ENCODE peak calls at places on chromosomes 6 and 20, in seven cellular contexts. One of them, this sample, is unnamed.
A peak's percentile ranks its signal among the peaks of the same experiment; 100 is the strongest.

GRCh38 chr6:125924169-125924568 is 32.4 kb upstream of the HINT3 start:
- DNase-seq in CD4-positive, alpha-beta T cell: no peak
- DNase-seq in cardiac muscle cell: no peak
- DNase-seq in pancreas: no peak
- DNase-seq in AG08395: no peak
- DNase-seq in stimulated activated CD4-positive, alpha-beta T cell treated with anti-CD3 and anti-CD28 coated beads, TNF-alpha, amount 100 ng/mL, for 1 hour: no peak
- DNase-seq in GM20000: no peak
- DNase-seq in this sample: no peak

GRCh38 chr6:72651967-72652956 is 30.4 kb downstream of the KCNQ5 start:
- DNase-seq in pancreas: no peak
- DNase-seq in CD4-positive, alpha-beta T cell: no peak
- DNase-seq in cardiac muscle cell: peak; percentile 17
- DNase-seq in AG08395: no peak
- DNase-seq in stimulated activated CD4-positive, alpha-beta T cell treated with anti-CD3 and anti-CD28 coated beads, TNF-alpha, amount 100 ng/mL, for 1 hour: no peak
- DNase-seq in GM20000: no peak
- DNase-seq in this sample: no peak

GRCh38 chr20:58268936-58269619 is 40.4 kb upstream of the RAB22A start:
- DNase-seq in pancreas: no peak
- DNase-seq in GM20000: no peak
- DNase-seq in cardiac muscle cell: no peak
- DNase-seq in AG08395: no peak
- DNase-seq in CD4-positive, alpha-beta T cell: no peak
- DNase-seq in stimulated activated CD4-positive, alpha-beta T cell treated with anti-CD3 and anti-CD28 coated beads, TNF-alpha, amount 100 ng/mL, for 1 hour: no peak
- DNase-seq in this sample: no peak

GRCh38 chr20:51587145-51587544 is 44.6 kb upstream of the NFATC2 start:
- DNase-seq in pancreas: no peak
- DNase-seq in GM20000: no peak
- DNase-seq in AG08395: no peak
- DNase-seq in cardiac muscle cell: no peak
- DNase-seq in stimulated activated CD4-positive, alpha-beta T cell treated with anti-CD3 and anti-CD28 coated beads, TNF-alpha, amount 100 ng/mL, for 1 hour: no peak
- DNase-seq in CD4-positive, alpha-beta T cell: no peak
- DNase-seq in this sample: no peak

GRCh38 chr20:24892522-24892921 is 56.5 kb upstream of the CST7 start:
- DNase-seq in cardiac muscle cell: no peak
- DNase-seq in AG08395: no peak
- DNase-seq in CD4-positive, alpha-beta T cell: no peak
- DNase-seq in GM20000: no peak
- DNase-seq in pancreas: no peak
- DNase-seq in stimulated activated CD4-positive, alpha-beta T cell treated with anti-CD3 and anti-CD28 coated beads, TNF-alpha, amount 100 ng/mL, for 1 hour: no peak
- DNase-seq in this sample: no peak

GRCh38 chr6:97958143-97958542 is 675.1 kb upstream of the MMS22L start:
- DNase-seq in GM20000: no peak
- DNase-seq in stimulated activated CD4-positive, alpha-beta T cell treated with anti-CD3 and anti-CD28 coated beads, TNF-alpha, amount 100 ng/mL, for 1 hour: no peak
- DNase-seq in pancreas: no peak
- DNase-seq in cardiac muscle cell: no peak
- DNase-seq in CD4-positive, alpha-beta T cell: no peak
- DNase-seq in AG08395: no peak
- DNase-seq in this sample: peak; percentile 5

GRCh38 chr6:89630488-89630887 is 8.1 kb downstream of the LYRM2 start:
- DNase-seq in pancreas: no peak
- DNase-seq in stimulated activated CD4-positive, alpha-beta T cell treated with anti-CD3 and anti-CD28 coated beads, TNF-alpha, amount 100 ng/mL, for 1 hour: no peak
- DNase-seq in GM20000: no peak
- DNase-seq in cardiac muscle cell: no peak
- DNase-seq in AG08395: no peak
- DNase-seq in CD4-positive, alpha-beta T cell: no peak
- DNase-seq in this sample: no peak

GRCh38 chr20:11056414-11056813 is 382.6 kb upstream of the JAG1 start:
- DNase-seq in AG08395: no peak
- DNase-seq in CD4-positive, alpha-beta T cell: no peak
- DNase-seq in pancreas: no peak
- DNase-seq in GM20000: no peak
- DNase-seq in cardiac muscle cell: no peak
- DNase-seq in stimulated activated CD4-positive, alpha-beta T cell treated with anti-CD3 and anti-CD28 coated beads, TNF-alpha, amount 100 ng/mL, for 1 hour: no peak
- DNase-seq in this sample: no peak

GRCh38 chr20:768426-768978 is at the start of gene SLC52A3:
- DNase-seq in AG08395: no peak
- DNase-seq in GM20000: no peak
- DNase-seq in stimulated activated CD4-positive, alpha-beta T cell treated with anti-CD3 and anti-CD28 coated beads, TNF-alpha, amount 100 ng/mL, for 1 hour: no peak
- DNase-seq in pancreas: no peak
- DNase-seq in cardiac muscle cell: peak; percentile 36
- DNase-seq in CD4-positive, alpha-beta T cell: no peak
- DNase-seq in this sample: peak; percentile 27

GRCh38 chr6:11537229-11538048 is at the start of gene TMEM170B:
- DNase-seq in pancreas: peak; percentile 99
- DNase-seq in AG08395: peak; percentile 96
- DNase-seq in CD4-positive, alpha-beta T cell: peak; percentile 95
- DNase-seq in stimulated activated CD4-positive, alpha-beta T cell treated with anti-CD3 and anti-CD28 coated beads, TNF-alpha, amount 100 ng/mL, for 1 hour: peak; percentile 88
- DNase-seq in cardiac muscle cell: peak; percentile 96
- DNase-seq in GM20000: peak; percentile 99
- DNase-seq in this sample: peak; percentile 88

GRCh38 chr6:27441001-27441400 is 31.9 kb downstream of the ZNF184 start:
- DNase-seq in AG08395: no peak
- DNase-seq in CD4-positive, alpha-beta T cell: no peak
- DNase-seq in pancreas: no peak
- DNase-seq in stimulated activated CD4-positive, alpha-beta T cell treated with anti-CD3 and anti-CD28 coated beads, TNF-alpha, amount 100 ng/mL, for 1 hour: no peak
- DNase-seq in cardiac muscle cell: no peak
- DNase-seq in GM20000: no peak
- DNase-seq in this sample: no peak

GRCh38 chr6:75551367-75551952 is 50.2 kb upstream of the SENP6 start:
- DNase-seq in GM20000: peak; percentile 11
- DNase-seq in pancreas: no peak
- DNase-seq in AG08395: no peak
- DNase-seq in CD4-positive, alpha-beta T cell: no peak
- DNase-seq in cardiac muscle cell: no peak
- DNase-seq in stimulated activated CD4-positive, alpha-beta T cell treated with anti-CD3 and anti-CD28 coated beads, TNF-alpha, amount 100 ng/mL, for 1 hour: no peak
- DNase-seq in this sample: no peak

GRCh38 chr20:57009775-57010174 is 256.7 kb downstream of the BMP7 start:
- DNase-seq in GM20000: no peak
- DNase-seq in pancreas: no peak
- DNase-seq in cardiac muscle cell: no peak
- DNase-seq in CD4-positive, alpha-beta T cell: no peak
- DNase-seq in stimulated activated CD4-positive, alpha-beta T cell treated with anti-CD3 and anti-CD28 coated beads, TNF-alpha, amount 100 ng/mL, for 1 hour: no peak
- DNase-seq in AG08395: no peak
- DNase-seq in this sample: no peak

GRCh38 chr6:15881150-15881549 is 218.3 kb upstream of the DTNBP1 start:
- DNase-seq in pancreas: no peak
- DNase-seq in CD4-positive, alpha-beta T cell: no peak
- DNase-seq in AG08395: no peak
- DNase-seq in cardiac muscle cell: no peak
- DNase-seq in stimulated activated CD4-positive, alpha-beta T cell treated with anti-CD3 and anti-CD28 coated beads, TNF-alpha, amount 100 ng/mL, for 1 hour: no peak
- DNase-seq in GM20000: no peak
- DNase-seq in this sample: no peak

GRCh38 chr20:3768342-3769130 is 983 bp upstream of the ADISSP start:
- DNase-seq in AG08395: peak; percentile 71
- DNase-seq in cardiac muscle cell: peak; percentile 87
- DNase-seq in GM20000: peak; percentile 83
- DNase-seq in CD4-positive, alpha-beta T cell: peak; percentile 67
- DNase-seq in stimulated activated CD4-positive, alpha-beta T cell treated with anti-CD3 and anti-CD28 coated beads, TNF-alpha, amount 100 ng/mL, for 1 hour: peak; percentile 53
- DNase-seq in pancreas: peak; percentile 79
- DNase-seq in this sample: peak; percentile 75

GRCh38 chr6:2970753-2971419 is 481 bp downstream of the SERPINB6 start:
- DNase-seq in cardiac muscle cell: peak; percentile 60
- DNase-seq in AG08395: peak; percentile 58
- DNase-seq in stimulated activated CD4-positive, alpha-beta T cell treated with anti-CD3 and anti-CD28 coated beads, TNF-alpha, amount 100 ng/mL, for 1 hour: no peak
- DNase-seq in GM20000: peak; percentile 65
- DNase-seq in CD4-positive, alpha-beta T cell: no peak
- DNase-seq in pancreas: peak; percentile 88
- DNase-seq in this sample: peak; percentile 57

GRCh38 chr6:147033267-147033666 is 170.9 kb upstream of the STXBP5 start:
- DNase-seq in AG08395: peak; percentile 23
- DNase-seq in CD4-positive, alpha-beta T cell: no peak
- DNase-seq in cardiac muscle cell: no peak
- DNase-seq in GM20000: no peak
- DNase-seq in stimulated activated CD4-positive, alpha-beta T cell treated with anti-CD3 and anti-CD28 coated beads, TNF-alpha, amount 100 ng/mL, for 1 hour: no peak
- DNase-seq in pancreas: no peak
- DNase-seq in this sample: peak; percentile 78

GRCh38 chr6:130359736-130360135 is 6.1 kb upstream of the TMEM200A start:
- DNase-seq in CD4-positive, alpha-beta T cell: no peak
- DNase-seq in pancreas: no peak
- DNase-seq in AG08395: no peak
- DNase-seq in GM20000: no peak
- DNase-seq in stimulated activated CD4-positive, alpha-beta T cell treated with anti-CD3 and anti-CD28 coated beads, TNF-alpha, amount 100 ng/mL, for 1 hour: no peak
- DNase-seq in cardiac muscle cell: no peak
- DNase-seq in this sample: no peak

GRCh38 chr6:17200395-17200794 is 80.8 kb upstream of the RBM24 start:
- DNase-seq in cardiac muscle cell: no peak
- DNase-seq in pancreas: no peak
- DNase-seq in AG08395: no peak
- DNase-seq in stimulated activated CD4-positive, alpha-beta T cell treated with anti-CD3 and anti-CD28 coated beads, TNF-alpha, amount 100 ng/mL, for 1 hour: no peak
- DNase-seq in CD4-positive, alpha-beta T cell: no peak
- DNase-seq in GM20000: no peak
- DNase-seq in this sample: no peak

GRCh38 chr6:40474937-40475336 is 112.2 kb downstream of the LRFN2 start:
- DNase-seq in cardiac muscle cell: no peak
- DNase-seq in pancreas: no peak
- DNase-seq in stimulated activated CD4-positive, alpha-beta T cell treated with anti-CD3 and anti-CD28 coated beads, TNF-alpha, amount 100 ng/mL, for 1 hour: no peak
- DNase-seq in AG08395: no peak
- DNase-seq in GM20000: no peak
- DNase-seq in CD4-positive, alpha-beta T cell: no peak
- DNase-seq in this sample: no peak